ENCODE peak calls at places on chromosomes 1 and 21, in eight cellular contexts. B is H9, D is NB4, M is glutamatergic neuron, C is cardiac muscle cell, Q is lower lobe of right lung, G is brain microvascular endothelial cell, L is Calu3. K is an unnamed sample.
A peak's percentile ranks its signal among the peaks of the same experiment; 100 is the strongest.

GRCh38 chr1:220426989-220427388 is 100.9 kb upstream of the MARK1 start:
- DNase-seq in M (no peak), L (peak; percentile 10), B (no peak), G (no peak), Q (no peak), D (no peak), C (no peak), K (no peak)

GRCh38 chr1:112558634-112559033 is 49.9 kb downstream of the WNT2B start:
- DNase-seq in L (no peak), D (no peak), C (no peak), Q (no peak), G (no peak), M (no peak), B (no peak), K (no peak)

GRCh38 chr21:41506526-41507520 is 1.1 kb downstream of the TMPRSS2 start:
- DNase-seq in Q (peak; percentile 68), B (peak; percentile 59), D (no peak), M (peak; percentile 46), L (peak; percentile 39), G (no peak), C (peak; percentile 27), K (peak; percentile 43)

GRCh38 chr1:212473729-212474128 is 41.0 kb downstream of the NENF start:
- DNase-seq in B (no peak), Q (no peak), L (no peak), D (no peak), C (no peak), M (no peak), G (no peak), K (no peak)

GRCh38 chr1:167057297-167057688 is 32.9 kb downstream of the GPA33 start:
- DNase-seq in D (peak; percentile 59), G (peak; percentile 34), L (peak; percentile 75), M (peak; percentile 49), C (peak; percentile 78), Q (no peak), B (peak; percentile 70), K (no peak)

GRCh38 chr1:173205146-173206051 is 1.7 kb downstream of the TNFSF4 start:
- DNase-seq in C (peak; percentile 23), B (no peak), G (peak; percentile 88), D (peak; percentile 50), Q (no peak), M (no peak), L (no peak), K (no peak)

GRCh38 chr1:17630048-17630830 is 90.7 kb downstream of the ARHGEF10L start:
- DNase-seq in G (no peak), Q (peak; percentile 81), M (no peak), D (peak; percentile 81), L (no peak), B (no peak), C (no peak), K (no peak)

GRCh38 chr1:100734716-100735115 is 15.2 kb downstream of the VCAM1 start:
- DNase-seq in C (no peak), G (no peak), Q (no peak), M (no peak), D (no peak), B (no peak), L (no peak), K (no peak)

GRCh38 chr1:33931115-33931475 is 67.2 kb downstream of the HMGB4 start:
- DNase-seq in C (no peak), B (no peak), M (no peak), G (no peak), Q (no peak), D (no peak), L (no peak), K (no peak)

GRCh38 chr21:40243676-40244075 is 376.4 kb downstream of the PCP4 start:
- DNase-seq in Q (no peak), M (no peak), C (no peak), B (no peak), L (no peak), D (no peak), G (no peak), K (no peak)

GRCh38 chr1:159205225-159205624 is 550 bp downstream of the ACKR1 start:
- DNase-seq in B (peak; percentile 73), L (no peak), G (no peak), D (no peak), M (no peak), C (peak; percentile 9), Q (no peak), K (no peak)

GRCh38 chr1:46013566-46013965 is 118.9 kb downstream of the PIK3R3 start:
- DNase-seq in D (no peak), C (no peak), G (no peak), M (no peak), Q (no peak), B (no peak), L (no peak), K (no peak)

GRCh38 chr1:59686574-59686973 is 128.2 kb upstream of the HOOK1 start:
- DNase-seq in M (no peak), G (no peak), Q (no peak), L (no peak), D (no peak), C (no peak), B (no peak), K (no peak)

GRCh38 chr1:59686170-59686569 is 128.6 kb upstream of the HOOK1 start:
- DNase-seq in G (no peak), M (no peak), D (no peak), Q (no peak), L (no peak), B (no peak), C (no peak), K (no peak)

GRCh38 chr1:59685666-59686065 is 129.1 kb upstream of the HOOK1 start:
- DNase-seq in D (no peak), M (no peak), B (no peak), G (no peak), Q (no peak), C (no peak), L (no peak), K (no peak)

GRCh38 chr1:59684698-59685097 is 130.1 kb upstream of the HOOK1 start:
- DNase-seq in L (no peak), M (no peak), Q (no peak), B (no peak), G (no peak), D (no peak), C (no peak), K (no peak)

GRCh38 chr1:59685101-59685500 is 129.6 kb upstream of the HOOK1 start:
- DNase-seq in G (no peak), C (no peak), M (no peak), B (no peak), D (no peak), Q (no peak), L (no peak), K (no peak)
- TF ChIP-seq CTCF in G (no peak), C (no peak), M (no peak), B (no peak), D (no peak), Q (no peak), L (no peak), K (no peak)

GRCh38 chr1:227316941-227317540 is 1.3 kb downstream of the CDC42BPA start:
- DNase-seq in L (no peak), M (no peak), C (peak; percentile 13), Q (no peak), G (peak; percentile 22), B (no peak), D (peak; percentile 30), K (peak; percentile 85)

GRCh38 chr1:227318003-227318851 is at the start of gene CDC42BPA:
- DNase-seq in C (peak; percentile 92), L (peak; percentile 83), Q (peak; percentile 88), G (peak; percentile 85), D (peak; percentile 91), M (peak; percentile 89), B (peak; percentile 81), K (peak; percentile 99)

GRCh38 chr1:227318852-227319607 is 738 bp upstream of the CDC42BPA start:
- DNase-seq in G (peak; percentile 30), D (peak; percentile 22), Q (no peak), L (peak; percentile 61), M (peak; percentile 49), B (peak; percentile 79), C (peak; percentile 67), K (peak; percentile 94)

GRCh38 chr1:227316456-227316855 is 1.8 kb downstream of the CDC42BPA start:
- DNase-seq in D (no peak), L (no peak), C (no peak), Q (no peak), B (no peak), M (no peak), G (no peak), K (peak; percentile 21)

DNA sequence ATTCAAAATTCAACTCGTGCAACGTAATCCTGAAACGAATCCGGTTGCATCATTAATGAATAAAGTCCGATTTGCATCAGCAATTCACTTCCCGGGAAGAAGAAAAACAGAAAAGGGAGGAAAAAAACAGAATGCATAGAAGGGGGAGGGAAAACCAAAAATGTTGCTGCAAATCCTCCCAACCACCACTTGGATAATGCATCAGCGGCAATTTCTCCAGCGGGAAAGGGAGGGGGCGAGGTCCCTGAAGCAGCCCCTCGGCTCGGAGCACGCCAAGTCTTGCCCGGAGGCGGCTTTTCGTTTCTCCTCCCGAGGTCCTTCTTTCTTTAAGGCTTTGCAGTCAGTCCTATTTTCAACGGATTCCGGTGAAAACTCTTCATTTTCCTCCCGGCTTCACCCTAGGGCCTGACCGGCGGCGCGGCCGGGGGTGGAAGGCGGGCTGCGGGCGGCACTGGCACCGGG is 720 bp downstream of the CDC42BPA start:
- DNase-seq in B (peak; percentile 71), M (peak; percentile 77), D (peak; percentile 67), G (peak; percentile 52), C (peak; percentile 69), Q (peak; percentile 57), L (peak; percentile 61), K (peak; percentile 92)
- TF ChIP-seq CTCF in B (peak; percentile 38), M (no peak), D (no peak), G (peak; percentile 42), C (peak; percentile 16), Q (no peak), L (peak; percentile 26), K (peak; percentile 15)

DNA sequence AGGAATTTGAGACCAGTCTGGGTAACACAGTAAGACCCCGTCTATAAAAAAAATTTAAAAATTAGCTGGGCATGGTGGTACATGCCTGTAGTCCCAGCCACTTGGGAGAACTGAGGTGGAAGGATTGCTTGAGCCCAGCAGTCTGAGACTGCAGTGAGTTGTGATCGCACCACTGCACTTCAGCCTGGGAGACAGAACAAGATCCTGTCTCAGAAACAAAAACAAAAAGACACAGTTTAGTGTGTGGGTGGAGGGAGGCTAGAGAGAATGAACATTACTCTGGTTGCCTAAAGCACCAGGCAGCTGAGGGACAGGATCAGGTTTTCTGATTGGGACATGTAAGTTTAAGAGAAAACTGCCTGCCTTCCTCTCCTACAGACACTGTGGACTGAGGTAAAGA is 42.3 kb downstream of the VAMP4 start:
- DNase-seq in D (no peak), Q (no peak), B (no peak), C (no peak), G (no peak), L (no peak), M (no peak), K (no peak)
- TF ChIP-seq CTCF in D (no peak), Q (no peak), B (no peak), C (no peak), G (no peak), L (no peak), M (no peak), K (no peak)

GRCh38 chr1:238457610-238458009 is 566.9 kb upstream of the ZP4 start:
- DNase-seq in M (no peak), L (no peak), D (no peak), C (no peak), B (no peak), G (no peak), Q (no peak), K (no peak)

DNA sequence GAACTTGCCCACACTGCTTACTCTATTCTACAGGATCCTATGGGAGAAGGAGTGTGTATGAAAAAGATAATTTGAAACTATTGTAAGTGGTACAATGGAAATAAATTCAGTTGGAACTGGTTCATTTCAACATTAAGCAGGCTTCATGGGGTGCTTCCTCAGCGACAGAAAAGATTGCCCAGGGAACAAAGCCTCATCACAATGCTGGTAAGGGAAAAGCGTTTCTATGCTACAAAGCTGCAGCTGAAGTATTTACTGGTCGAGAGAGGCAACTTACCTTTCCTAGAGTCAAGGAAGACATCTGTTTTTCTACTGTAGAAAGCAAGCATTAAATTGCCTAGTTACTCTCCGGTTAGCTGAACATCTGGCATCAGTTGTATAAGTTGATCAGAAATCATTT is 568.2 kb upstream of the ZP4 start:
- DNase-seq in D (no peak), B (no peak), M (no peak), Q (no peak), C (no peak), L (no peak), G (no peak), K (no peak)
- TF ChIP-seq CTCF in D (no peak), B (no peak), M (no peak), Q (no peak), C (no peak), L (no peak), G (no peak), K (no peak)

K was measured in osteoblast.